ENCODE peak calls at places on chromosome 10, in nine cellular contexts. G, L, C, X, U, N, J, Y and K are unnamed samples.
A peak's percentile ranks its signal among the peaks of the same experiment; 100 is the strongest.

GRCh38 chr10:65701168-65701776 is 1224.6 kb upstream of the LRRTM3 start:
- DNase-seq in X (no peak), G (no peak), U (no peak), L (no peak), N (no peak), J (no peak), C (no peak), Y (no peak), K (no peak)

GRCh38 chr10:77490915-77491314 is 146.7 kb downstream of the KCNMA1 start:
- DNase-seq in N (no peak), X (no peak), C (no peak), G (no peak), L (no peak), J (peak; percentile 6), Y (peak; percentile 36), U (no peak), K (no peak)

GRCh38 chr10:75662715-75663114 is 231.3 kb downstream of the LRMDA start:
- DNase-seq in N (no peak), X (no peak), G (peak; percentile 77), C (no peak), J (no peak), U (no peak), L (peak; percentile 90), Y (no peak), K (no peak)

GRCh38 chr10:18583575-18584270 is 67.7 kb downstream of the NSUN6 start:
- DNase-seq in C (no peak), U (no peak), X (no peak), N (no peak), L (no peak), J (peak; percentile 7), Y (no peak), G (no peak), K (peak; percentile 15)

GRCh38 chr10:17256627-17257026 is 28.6 kb downstream of the VIM start:
- DNase-seq in U (no peak), Y (no peak), N (no peak), G (no peak), J (no peak), X (no peak), L (no peak), C (no peak), K (no peak)

GRCh38 chr10:113854757-113855626 is 531 bp downstream of the NHLRC2 start:
- DNase-seq in Y (peak; percentile 28), U (peak; percentile 38), C (peak; percentile 31), L (peak; percentile 79), J (peak; percentile 63), N (peak; percentile 75), G (peak; percentile 65), X (peak; percentile 47), K (peak; percentile 77)

GRCh38 chr10:80444646-80445319 is 9.3 kb upstream of the TSPAN14 start:
- DNase-seq in J (peak; percentile 70), X (peak; percentile 63), N (peak; percentile 76), C (no peak), G (peak; percentile 80), L (peak; percentile 79), U (peak; percentile 41), Y (peak; percentile 74), K (peak; percentile 78)

GRCh38 chr10:131657318-131657984 is 243.4 kb upstream of the PPP2R2D start:
- DNase-seq in J (no peak), G (no peak), Y (no peak), N (no peak), L (peak; percentile 37), X (peak; percentile 20), U (no peak), C (no peak), K (no peak)

GRCh38 chr10:42827201-42827600 is 44.6 kb downstream of the BMS1 start:
- DNase-seq in L (no peak), Y (no peak), X (no peak), U (no peak), J (no peak), C (no peak), N (no peak), G (no peak), K (no peak)

GRCh38 chr10:84822926-84823325 is 494.5 kb downstream of the CCSER2 start:
- DNase-seq in J (no peak), L (no peak), N (no peak), U (no peak), G (no peak), Y (no peak), X (no peak), C (no peak), K (no peak)

GRCh38 chr10:34528320-34528719 is 286.8 kb downstream of the PARD3 start:
- DNase-seq in N (no peak), U (no peak), Y (peak; percentile 93), G (peak; percentile 48), X (no peak), L (no peak), J (peak; percentile 83), C (peak; percentile 92), K (no peak)

GRCh38 chr10:13563481-13564445 is 23.0 kb upstream of the PRPF18 start:
- DNase-seq in U (no peak), L (no peak), J (no peak), G (no peak), C (no peak), N (no peak), Y (peak; percentile 1), X (no peak), K (no peak)

GRCh38 chr10:131777162-131777561 is 123.6 kb upstream of the PPP2R2D start:
- DNase-seq in L (no peak), G (no peak), N (no peak), C (no peak), X (no peak), U (no peak), Y (no peak), J (no peak), K (no peak)

GRCh38 chr10:60549686-60550085 is 160.0 kb upstream of the ANK3 start:
- DNase-seq in Y (no peak), X (no peak), L (no peak), G (no peak), N (no peak), J (peak; percentile 24), C (peak; percentile 28), U (no peak), K (no peak)

GRCh38 chr10:103276941-103277712 is at the start of gene INA:
- DNase-seq in L (no peak), U (peak; percentile 64), G (no peak), J (peak; percentile 28), Y (peak; percentile 61), X (no peak), C (no peak), N (no peak), K (peak; percentile 64)
- TF ChIP-seq POLR2A in L (no peak), U (no peak), G (no peak), J (no peak), Y (no peak), X (no peak), C (no peak), N (no peak), K (no peak)

GRCh38 chr10:30433286-30433778 is 652 bp upstream of the MAP3K8 start:
- DNase-seq in G (peak; percentile 89), Y (peak; percentile 67), N (peak; percentile 86), U (no peak), J (peak; percentile 73), C (peak; percentile 64), L (peak; percentile 92), X (peak; percentile 80), K (peak; percentile 65)

GRCh38 chr10:30433779-30434272 is at the start of gene MAP3K8:
- DNase-seq in N (peak; percentile 88), L (peak; percentile 94), G (peak; percentile 92), Y (peak; percentile 86), C (peak; percentile 71), X (peak; percentile 90), U (peak; percentile 70), J (peak; percentile 97), K (peak; percentile 90)

GRCh38 chr10:30430544-30431298 is 3.3 kb upstream of the MAP3K8 start:
- DNase-seq in X (no peak), Y (no peak), G (no peak), U (no peak), J (no peak), C (no peak), L (no peak), N (no peak), K (no peak)

GRCh38 chr10:30432631-30433285 is 1.2 kb upstream of the MAP3K8 start:
- DNase-seq in U (no peak), N (peak; percentile 56), L (peak; percentile 70), Y (no peak), G (peak; percentile 34), J (no peak), X (no peak), C (peak; percentile 74), K (no peak)

GRCh38 chr10:30431435-30431911 is 2.5 kb upstream of the MAP3K8 start:
- DNase-seq in G (no peak), C (no peak), U (no peak), Y (no peak), N (peak; percentile 63), J (no peak), X (peak; percentile 46), L (no peak), K (no peak)
- TF ChIP-seq POLR2A in G (no peak), C (no peak), U (no peak), Y (no peak), N (peak; percentile 26), J (no peak), X (no peak), L (no peak), K (no peak)

DNA sequence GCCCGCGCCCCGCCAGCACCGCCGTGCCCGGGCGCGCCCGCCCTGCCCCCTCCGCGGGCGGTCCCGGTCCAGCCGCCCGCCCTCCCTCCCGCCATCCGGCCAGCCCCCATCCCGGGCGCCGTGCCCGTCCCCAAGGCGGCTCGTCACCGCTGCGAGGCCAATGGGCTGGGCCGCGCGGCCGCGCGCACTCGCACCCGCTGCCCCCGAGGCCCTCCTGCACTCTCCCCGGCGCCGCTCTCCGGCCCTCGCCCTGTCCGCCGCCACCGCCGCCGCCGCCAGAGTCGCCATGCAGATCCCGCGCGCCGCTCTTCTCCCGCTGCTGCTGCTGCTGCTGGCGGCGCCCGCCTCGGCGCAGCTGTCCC is at the start of gene HTRA1:
- DNase-seq in Y (peak; percentile 61), U (no peak), X (peak; percentile 56), C (no peak), N (peak; percentile 88), L (peak; percentile 92), J (peak; percentile 67), G (peak; percentile 76), K (no peak)
- TF ChIP-seq POLR2A in Y (no peak), U (no peak), X (no peak), C (no peak), N (no peak), L (no peak), J (peak; percentile 58), G (peak; percentile 61), K (no peak)

DNA sequence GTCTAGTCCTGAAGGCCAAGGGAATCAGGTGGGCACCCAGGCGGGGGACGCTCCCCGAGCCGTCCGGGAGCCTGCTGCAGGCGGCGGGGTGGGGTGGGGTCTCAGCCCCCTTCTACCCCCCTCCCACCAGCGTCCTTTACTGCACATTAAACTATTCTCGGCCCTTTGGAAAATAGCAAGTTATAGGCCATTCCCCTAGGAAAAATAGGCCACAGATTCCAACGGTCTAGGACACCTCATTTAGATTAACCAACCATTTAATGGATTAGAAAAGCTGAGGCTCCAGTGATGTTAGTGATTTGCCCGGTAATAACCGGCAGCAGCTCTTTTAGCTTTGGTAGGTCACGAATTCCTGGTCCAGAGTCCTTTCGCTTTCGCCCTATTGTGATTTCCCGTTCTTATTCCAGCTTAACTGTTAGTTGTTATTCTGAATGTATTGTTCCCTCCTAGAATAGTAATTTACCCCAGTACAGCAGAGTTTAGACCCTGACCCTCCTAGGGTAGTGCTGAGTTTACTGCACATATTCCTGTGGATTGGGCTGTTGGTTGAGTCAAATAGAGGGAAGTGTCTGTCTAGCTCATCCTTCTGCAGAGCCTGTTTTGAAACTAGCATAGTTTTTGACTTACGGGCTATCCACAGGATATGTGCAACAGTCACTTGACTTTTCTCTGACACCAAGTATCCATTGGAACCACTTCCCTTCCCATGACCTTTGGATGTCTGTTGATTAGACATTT is 721 bp downstream of the GSTO1 start:
- DNase-seq in L (no peak), C (no peak), X (no peak), Y (peak; percentile 90), G (no peak), N (no peak), U (no peak), J (peak; percentile 94), K (peak; percentile 74)
- TF ChIP-seq POLR2A in L (peak; percentile 18), C (no peak), X (no peak), Y (peak; percentile 91), G (peak; percentile 84), N (no peak), U (no peak), J (peak; percentile 58), K (peak; percentile 60)